ENCODE peak calls at places on chromosomes 7 and 10, in six cellular contexts. V, N, S, E, B and M are unnamed samples.

GRCh38 chr7:47945261-47946015 is 2.8 kb downstream of the PKD1L1 start:
- DNase-seq in E (peak), S (peak), B (no peak), N (peak), V (peak), M (no peak)

GRCh38 chr7:149027560-149028345 is 552 bp downstream of the PDIA4 start:
- DNase-seq in V (no peak), N (peak), B (no peak), S (no peak), E (no peak), M (no peak)

GRCh38 chr7:149147072-149147729 is at the start of gene ZNF398:
- DNase-seq in S (peak), E (peak), V (peak), B (peak), N (peak), M (no peak)

GRCh38 chr7:31065021-31065593 is 13.0 kb downstream of the ADCYAP1R1 start:
- DNase-seq in B (no peak), V (peak), S (no peak), N (no peak), E (no peak), M (no peak)

GRCh38 chr7:22550514-22551010 is 50.6 kb upstream of the STEAP1B start:
- DNase-seq in E (no peak), S (no peak), B (no peak), N (no peak), V (no peak), M (no peak)

GRCh38 chr7:36650766-36651310 is 73.5 kb downstream of the AOAH start:
- DNase-seq in B (no peak), N (no peak), S (no peak), E (no peak), V (no peak), M (no peak)

GRCh38 chr7:155168607-155169006 is 98.5 kb downstream of the HTR5A start:
- DNase-seq in V (no peak), S (no peak), E (no peak), B (no peak), N (no peak), M (no peak)

GRCh38 chr7:325051-325798 is 35.3 kb downstream of the FOXL3 start:
- DNase-seq in E (no peak), V (peak), B (no peak), S (peak), N (no peak), M (no peak)

GRCh38 chr7:158228986-158229385 is 358.6 kb downstream of the PTPRN2 start:
- DNase-seq in E (no peak), N (no peak), S (no peak), B (no peak), V (no peak), M (no peak)

GRCh38 chr7:34143397-34143796 is 238.1 kb downstream of the BMPER start:
- DNase-seq in E (no peak), S (no peak), N (no peak), V (no peak), B (no peak), M (no peak)

GRCh38 chr7:1787241-1787640 is 117.2 kb downstream of the ELFN1 start:
- DNase-seq in S (no peak), E (no peak), N (no peak), B (no peak), V (no peak), M (no peak)

GRCh38 chr10:47023237-47024045 is 112.2 kb downstream of the PTPN20 start:
- DNase-seq in B (no peak), N (no peak), S (no peak), V (peak), E (no peak), M (no peak)

GRCh38 chr7:81210092-81211064 is 291.5 kb upstream of the SEMA3C start:
- DNase-seq in V (no peak), N (peak), E (no peak), B (no peak), S (no peak), M (no peak)

GRCh38 chr10:124545756-124546369 is 84.2 kb downstream of the LHPP start:
- DNase-seq in V (peak), B (no peak), E (no peak), N (no peak), S (no peak), M (no peak)

GRCh38 chr7:73971701-73972341 is 56.2 kb upstream of the ELN start:
- DNase-seq in B (no peak), N (peak), S (no peak), E (no peak), V (no peak), M (no peak)

GRCh38 chr7:77476871-77477270 is 60.2 kb upstream of the PTPN12 start:
- DNase-seq in V (no peak), N (no peak), B (no peak), E (no peak), S (no peak), M (no peak)

GRCh38 chr7:75584385-75584784 is 92.3 kb downstream of the SPDYE5 start:
- DNase-seq in E (no peak), S (no peak), N (no peak), V (no peak), B (no peak), M (no peak)

GRCh38 chr10:106925187-106925586 is 239.3 kb downstream of the SORCS1 start:
- DNase-seq in B (no peak), E (no peak), S (no peak), N (no peak), V (no peak), M (no peak)

GRCh38 chr7:139023076-139023475 is 12.8 kb downstream of the ZC3HAV1L start:
- DNase-seq in V (no peak), S (no peak), B (no peak), E (peak), N (no peak), M (no peak)

GRCh38 chr10:132111121-132111731 is 45.5 kb downstream of the JAKMIP3 start:
- DNase-seq in B (no peak), E (no peak), V (no peak), N (no peak), S (no peak), M (no peak)

GRCh38 chr7:89666436-89666835 is 487.8 kb upstream of the STEAP1 start:
- DNase-seq in E (no peak), N (peak), B (no peak), V (no peak), S (no peak), M (no peak)

GRCh38 chr10:95831515-95831914 is 75.6 kb downstream of the ENTPD1 start:
- DNase-seq in E (no peak), N (no peak), S (no peak), B (no peak), V (no peak), M (no peak)

GRCh38 chr10:114044251-114045070 is 795 bp downstream of the ADRB1 start:
- DNase-seq in E (no peak), V (peak), B (no peak), N (no peak), S (no peak), M (no peak)

GRCh38 chr7:47470567-47471357 is 111.1 kb downstream of the TNS3 start:
- DNase-seq in E (no peak), V (no peak), S (peak), B (no peak), N (no peak), M (no peak)

GRCh38 chr7:2040893-2041270 is 191.9 kb downstream of the MAD1L1 start:
- DNase-seq in V (peak), B (no peak), E (no peak), S (no peak), N (no peak), M (no peak)